ENCODE peak calls at places on chromosomes 1 and 21, in six cellular contexts. D is CD8-positive, alpha-beta T cell; I is NB4; M is A549; W is choroid plexus epithelial cell; U is astrocyte of the spinal cord. P is an unnamed sample.

GRCh38 chr1:200130552-200130951 is 103.0 kb downstream of the NR5A2 start:
- DNase-seq in D (no peak), I (peak; percentile 30), M (peak; percentile 40), W (peak; percentile 17), U (no peak), P (no peak)

GRCh38 chr21:45384656-45385548 is 20.1 kb upstream of the COL18A1 start:
- DNase-seq in D (no peak), I (no peak), M (no peak), W (no peak), U (no peak), P (no peak)

GRCh38 chr1:110136911-110137310 is 13.4 kb upstream of the SLC6A17 start:
- DNase-seq in D (peak; percentile 50), I (no peak), M (no peak), W (peak; percentile 5), U (no peak), P (no peak)

GRCh38 chr1:66764994-66765578 is 12.8 kb downstream of the DYNLT5 start:
- DNase-seq in D (peak; percentile 41), I (peak; percentile 60), M (peak; percentile 38), W (peak; percentile 85), U (peak; percentile 67), P (no peak)

GRCh38 chr1:181789395-181789794 is 272.1 kb downstream of the ZNF648 start:
- DNase-seq in D (no peak), I (no peak), M (no peak), W (no peak), U (no peak), P (peak; percentile 3)

GRCh38 chr1:109914587-109915240 is 4.1 kb downstream of the CSF1 start:
- DNase-seq in D (no peak), I (no peak), M (no peak), W (peak; percentile 76), U (peak; percentile 63), P (no peak)

GRCh38 chr1:200896571-200897187 is 2.0 kb downstream of the INAVA start:
- DNase-seq in D (no peak), I (peak; percentile 92), M (peak; percentile 98), W (peak; percentile 28), U (peak; percentile 8), P (no peak)

GRCh38 chr21:46052703-46053651 is 44.9 kb upstream of the COL6A2 start:
- DNase-seq in D (peak; percentile 63), I (peak; percentile 13), M (peak; percentile 31), W (peak; percentile 61), U (peak; percentile 85), P (no peak)

GRCh38 chr1:52683367-52683940 is 14.7 kb downstream of the COA7 start:
- DNase-seq in D (no peak), I (no peak), M (no peak), W (no peak), U (no peak), P (no peak)

GRCh38 chr1:98965394-98965793 is 39.3 kb downstream of the PLPPR5 start:
- DNase-seq in D (no peak), I (no peak), M (no peak), W (no peak), U (no peak), P (no peak)

GRCh38 chr1:210332719-210333398 is 4.2 kb downstream of the HHAT start:
- DNase-seq in D (peak; percentile 69), I (no peak), M (no peak), W (no peak), U (peak; percentile 53), P (no peak)

GRCh38 chr21:31873696-31874599 is 1.1 kb downstream of the HUNK start:
- DNase-seq in D (no peak), I (peak; percentile 74), M (peak; percentile 32), W (peak; percentile 4), U (no peak), P (no peak)

GRCh38 chr1:30085814-30086770 is 637.3 kb downstream of the MATN1 start:
- DNase-seq in D (no peak), I (peak; percentile 48), M (peak; percentile 44), W (peak; percentile 36), U (peak; percentile 74), P (no peak)

GRCh38 chr1:30088594-30089556 is 634.5 kb downstream of the MATN1 start:
- DNase-seq in D (no peak), I (no peak), M (no peak), W (peak; percentile 22), U (no peak), P (no peak)

GRCh38 chr1:30090421-30090820 is 633.0 kb downstream of the MATN1 start:
- DNase-seq in D (no peak), I (no peak), M (no peak), W (no peak), U (no peak), P (no peak)

GRCh38 chr1:30084909-30085571 is 638.3 kb downstream of the MATN1 start:
- DNase-seq in D (no peak), I (no peak), M (no peak), W (no peak), U (no peak), P (no peak)

DNA sequence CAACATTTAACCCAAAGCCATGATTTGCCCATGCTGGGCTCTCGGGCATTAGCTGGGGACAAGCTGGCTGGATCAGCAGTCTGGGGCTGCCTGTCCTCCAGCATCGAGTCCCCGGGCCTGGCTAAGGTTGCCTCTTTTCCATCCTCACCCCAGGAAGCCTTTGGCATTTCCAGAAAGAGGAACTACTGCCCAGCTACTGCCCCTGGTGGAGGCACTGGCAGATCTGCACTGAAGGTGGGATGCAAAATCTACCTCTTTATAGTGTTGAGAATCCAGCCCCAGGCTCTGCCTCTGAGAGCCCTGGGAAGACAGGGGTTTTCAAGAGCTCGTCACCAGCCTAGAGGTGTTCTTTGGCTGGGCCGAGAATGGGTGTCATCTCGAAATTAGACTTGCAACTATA is 635.9 kb downstream of the MATN1 start:
- DNase-seq in D (no peak), I (peak; percentile 18), M (peak; percentile 21), W (peak; percentile 4), U (no peak), P (no peak)
- TF ChIP-seq CTCF in D (no peak), I (peak; percentile 29), M (no peak), W (peak; percentile 44), U (peak; percentile 48), P (peak; percentile 56)

DNA sequence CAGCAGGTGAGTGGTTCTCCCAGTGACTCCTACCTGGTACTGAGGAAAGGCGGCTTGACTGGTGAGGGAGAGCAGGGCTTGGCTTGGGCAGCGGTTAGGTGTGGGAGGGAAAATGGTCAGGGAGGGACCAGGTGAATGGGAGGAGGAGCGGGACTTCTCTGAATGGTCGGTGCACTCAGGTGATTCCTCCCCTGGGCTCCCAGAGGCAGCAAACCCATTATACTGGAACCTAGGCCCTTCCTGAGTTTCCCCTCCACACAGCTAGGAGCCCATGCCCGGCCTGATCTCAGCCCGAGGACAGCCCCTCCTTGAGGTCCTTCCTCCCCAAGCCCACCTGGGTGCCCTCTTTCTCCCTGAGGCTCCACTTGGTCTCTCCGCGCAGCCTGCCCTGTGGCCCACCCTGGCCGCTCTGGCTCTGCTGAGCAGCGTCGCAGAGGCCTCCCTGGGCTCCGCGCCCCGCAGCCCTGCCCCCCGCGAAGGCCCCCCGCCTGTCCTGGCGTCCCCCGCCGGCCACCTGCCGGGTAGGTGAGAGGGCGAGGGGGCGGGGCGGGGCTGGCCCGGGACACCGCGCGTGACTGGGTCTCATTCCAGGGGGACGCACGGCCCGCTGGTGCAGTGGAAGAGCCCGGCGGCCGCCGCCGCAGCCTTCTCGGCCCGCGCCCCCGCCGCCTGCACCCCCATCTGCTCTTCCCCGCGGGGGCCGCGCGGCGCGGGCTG is 2.3 kb downstream of the ARTN start:
- DNase-seq in D (no peak), I (no peak), M (no peak), W (no peak), U (no peak), P (no peak)
- H3K4me3 ChIP-seq in D (no peak overlapping the region), I (no peak overlapping the region), M (no peak overlapping the region), W (peak overlapping the region; percentile 46), U (no peak overlapping the region), P (no peak overlapping the region)

DNA sequence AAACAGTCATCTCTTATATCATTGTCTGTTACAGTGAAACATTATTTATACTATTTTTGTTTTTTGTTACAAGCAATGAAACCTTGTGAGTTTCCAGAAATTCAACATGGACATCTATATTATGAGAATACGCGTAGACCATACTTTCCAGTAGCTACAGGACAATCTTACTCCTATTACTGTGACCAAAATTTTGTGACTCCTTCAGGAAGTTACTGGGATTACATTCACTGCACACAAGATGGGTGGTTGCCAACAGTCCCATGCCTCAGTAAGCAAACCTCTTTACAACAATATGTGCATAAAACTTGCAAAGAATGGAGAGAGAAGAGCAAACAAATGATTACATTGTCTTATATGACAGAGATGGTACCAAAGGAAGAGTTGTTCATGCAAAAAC is 22.4 kb downstream of the CFHR4 start:
- DNase-seq in D (no peak), I (no peak), M (peak; percentile 14), W (peak; percentile 26), U (no peak), P (no peak)
- TF ChIP-seq CTCF in D (no peak), I (no peak), M (no peak), W (no peak), U (no peak), P (no peak)

DNA sequence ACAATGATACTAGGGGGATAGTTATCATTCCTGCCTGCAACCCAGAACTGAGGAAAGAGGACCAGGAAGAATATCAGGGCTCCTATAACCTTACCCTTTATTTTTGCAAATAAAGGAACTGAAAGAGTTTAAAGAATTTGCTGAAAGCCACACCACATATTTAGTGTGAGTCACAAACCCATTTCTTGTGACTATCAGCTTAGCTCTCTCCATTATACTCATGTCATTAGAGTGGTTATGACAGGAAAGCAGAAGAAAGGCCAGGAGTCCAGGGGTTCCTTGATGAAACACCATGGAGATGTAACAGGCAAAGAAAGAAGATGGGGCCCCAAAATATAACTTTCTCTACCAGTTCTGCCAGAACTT is 141.1 kb upstream of the SAMSN1 start:
- DNase-seq in D (no peak), I (peak; percentile 69), M (no peak), W (peak; percentile 23), U (peak; percentile 36), P (no peak)
- H3K4me3 ChIP-seq in D (no peak overlapping the region), I (no peak overlapping the region), M (no peak overlapping the region), W (no peak overlapping the region), U (no peak overlapping the region), P (no peak overlapping the region)

GRCh38 chr1:236530959-236531358 is 7.2 kb downstream of the LGALS8 start:
- DNase-seq in D (no peak), I (no peak), M (no peak), W (no peak), U (no peak), P (no peak)
- TF ChIP-seq CTCF in D (no peak), I (no peak), M (no peak), W (no peak), U (no peak), P (no peak)

GRCh38 chr1:10686404-10687040 is 109.9 kb downstream of the CASZ1 start:
- DNase-seq in D (no peak), I (peak; percentile 19), M (no peak), W (no peak), U (no peak), P (no peak)
- H3K4me3 ChIP-seq in D (no peak overlapping the region), I (no peak overlapping the region), M (no peak overlapping the region), W (no peak overlapping the region), U (no peak overlapping the region), P (no peak overlapping the region)

GRCh38 chr1:27301052-27301422 is 20.9 kb upstream of the TMEM222 start:
- DNase-seq in D (no peak), I (no peak), M (no peak), W (no peak), U (no peak), P (no peak)
- TF ChIP-seq CTCF in D (no peak), I (no peak), M (no peak), W (no peak), U (no peak), P (no peak)

GRCh38 chr1:220219865-220220698 is 52.2 kb downstream of the RAB3GAP2 start:
- DNase-seq in D (no peak), I (no peak), M (no peak), W (no peak), U (no peak), P (no peak)
- H3K4me3 ChIP-seq in D (no peak overlapping the region), I (no peak overlapping the region), M (no peak overlapping the region), W (no peak overlapping the region), U (no peak overlapping the region), P (no peak overlapping the region)